ENCODE peak calls at places on chromosomes 6 and 20, in seven cellular contexts. N is activated CD4-positive, alpha-beta T cell treated with anti-CD3 and anti-CD28 coated beads, Interleukin-2, amount 10 ng/mL, durations not matched to agents 7 days and 5 days; F is kidney tubule cell; Z is HS-5; E is H7; L is activated T-cell treated with anti-CD3 and anti-CD28 coated beads, Interleukin-2, amount 50 U/mL, for 4 hours; K is endothelial cell. H is an unnamed sample.
A peak's percentile ranks its signal among the peaks of the same experiment; 100 is the strongest.

GRCh38 chr6:24064106-24064505 is 61.9 kb upstream of the NRSN1 start:
- DNase-seq in N (no peak), F (peak; percentile 46), Z (no peak), E (no peak), L (no peak), K (peak; percentile 43), H (no peak)

GRCh38 chr6:133241901-133242760 is 974 bp downstream of the EYA4 start:
- DNase-seq in N (no peak), F (peak; percentile 9), Z (no peak), E (peak; percentile 51), L (no peak), K (peak; percentile 31), H (no peak)

GRCh38 chr6:40490508-40490907 is 96.7 kb downstream of the LRFN2 start:
- DNase-seq in N (no peak), F (no peak), Z (no peak), E (no peak), L (no peak), K (no peak), H (no peak)

GRCh38 chr6:15608406-15608805 is 54.4 kb downstream of the DTNBP1 start:
- DNase-seq in N (no peak), F (peak; percentile 94), Z (peak; percentile 79), E (no peak), L (no peak), K (peak; percentile 15), H (no peak)

GRCh38 chr20:43539975-43540672 is 18.7 kb upstream of the SGK2 start:
- DNase-seq in N (no peak), F (no peak), Z (no peak), E (no peak), L (no peak), K (no peak), H (no peak)

GRCh38 chr20:63054695-63055240 is 48.0 kb upstream of the BHLHE23 start:
- DNase-seq in N (no peak), F (no peak), Z (no peak), E (peak; percentile 35), L (peak; percentile 1), K (no peak), H (no peak)

GRCh38 chr20:44031001-44031574 is 116.4 kb downstream of the TOX2 start:
- DNase-seq in N (no peak), F (no peak), Z (no peak), E (no peak), L (no peak), K (no peak), H (no peak)

GRCh38 chr6:158008894-158009891 is 27.5 kb downstream of the SYNJ2 start:
- DNase-seq in N (peak; percentile 31), F (peak; percentile 35), Z (no peak), E (no peak), L (peak; percentile 16), K (no peak), H (peak; percentile 72)

GRCh38 chr6:155595264-155595663 is 139.6 kb upstream of the NOX3 start:
- DNase-seq in N (no peak), F (no peak), Z (no peak), E (no peak), L (no peak), K (no peak), H (no peak)

GRCh38 chr6:63963756-63964315 is 328.2 kb downstream of the PHF3 start:
- DNase-seq in N (no peak), F (no peak), Z (no peak), E (no peak), L (no peak), K (no peak), H (no peak)

GRCh38 chr20:12591949-12592470 is 416.8 kb upstream of the SPTLC3 start:
- DNase-seq in N (no peak), F (no peak), Z (no peak), E (no peak), L (no peak), K (no peak), H (no peak)

GRCh38 chr20:62160253-62160652 is 16.7 kb downstream of the SS18L1 start:
- DNase-seq in N (no peak), F (no peak), Z (no peak), E (no peak), L (no peak), K (no peak), H (no peak)

GRCh38 chr6:129923520-129923919 is 62.4 kb upstream of the TMEM244 start:
- DNase-seq in N (no peak), F (peak; percentile 34), Z (peak; percentile 4), E (no peak), L (no peak), K (no peak), H (no peak)

GRCh38 chr6:158269657-158270056 is 42.6 kb upstream of the TULP4 start:
- DNase-seq in N (no peak), F (no peak), Z (no peak), E (peak; percentile 36), L (no peak), K (no peak), H (no peak)

GRCh38 chr6:164477790-164478189 is 831.6 kb downstream of the C6orf118 start:
- DNase-seq in N (no peak), F (no peak), Z (no peak), E (no peak), L (no peak), K (no peak), H (no peak)

GRCh38 chr6:150689900-150690590 is 90.4 kb downstream of the PLEKHG1 start:
- DNase-seq in N (no peak), F (no peak), Z (no peak), E (no peak), L (no peak), K (no peak), H (no peak)

GRCh38 chr6:35035481-35036030 is 105.6 kb downstream of the TCP11 start:
- DNase-seq in N (no peak), F (no peak), Z (no peak), E (no peak), L (no peak), K (no peak), H (no peak)

GRCh38 chr6:43838276-43839036 is 68.4 kb downstream of the VEGFA start:
- DNase-seq in N (no peak), F (peak; percentile 73), Z (no peak), E (peak; percentile 89), L (no peak), K (peak; percentile 23), H (peak; percentile 30)

GRCh38 chr6:113495521-113495920 is 361.6 kb upstream of the MARCKS start:
- DNase-seq in N (no peak), F (peak; percentile 94), Z (peak; percentile 65), E (no peak), L (no peak), K (peak; percentile 6), H (no peak)

GRCh38 chr6:158900614-158901312 is 81.6 kb upstream of the EZR start:
- DNase-seq in N (no peak), F (no peak), Z (no peak), E (no peak), L (no peak), K (no peak), H (no peak)

GRCh38 chr6:104527761-104528415 is 331.8 kb downstream of the HACE1 start:
- DNase-seq in N (no peak), F (no peak), Z (no peak), E (peak; percentile 5), L (no peak), K (peak; percentile 44), H (no peak)

GRCh38 chr6:137536104-137536773 is 42.0 kb upstream of the OLIG3 start:
- DNase-seq in N (peak; percentile 67), F (no peak), Z (no peak), E (no peak), L (no peak), K (no peak), H (no peak)

GRCh38 chr6:26157150-26157837 is 70.1 kb downstream of the HFE start:
- DNase-seq in N (peak; percentile 80), F (no peak), Z (peak; percentile 79), E (peak; percentile 73), L (peak; percentile 36), K (peak; percentile 69), H (peak; percentile 64)

GRCh38 chr20:32019563-32020463 is 9.6 kb downstream of the CCM2L start:
- DNase-seq in N (no peak), F (no peak), Z (no peak), E (peak; percentile 26), L (no peak), K (no peak), H (no peak)

GRCh38 chr6:21593927-21594421 is 423 bp downstream of the SOX4 start:
- DNase-seq in N (peak; percentile 20), F (no peak), Z (no peak), E (peak; percentile 54), L (no peak), K (peak; percentile 19), H (peak; percentile 39)

GRCh38 chr6:56223995-56224394 is 23.4 kb downstream of the COL21A1 start:
- DNase-seq in N (no peak), F (peak; percentile 65), Z (peak; percentile 64), E (no peak), L (no peak), K (no peak), H (no peak)

GRCh38 chr6:148564494-148564893 is 182.3 kb upstream of the UST start:
- DNase-seq in N (no peak), F (no peak), Z (no peak), E (no peak), L (no peak), K (no peak), H (no peak)

GRCh38 chr20:33859157-33859695 is 48.1 kb downstream of the CHMP4B start:
- DNase-seq in N (peak; percentile 80), F (peak; percentile 22), Z (no peak), E (no peak), L (no peak), K (no peak), H (peak; percentile 72)

GRCh38 chr6:27332692-27333641 is 20.9 kb upstream of the POM121L2 start:
- DNase-seq in N (peak; percentile 26), F (peak; percentile 87), Z (peak; percentile 64), E (peak; percentile 57), L (peak; percentile 32), K (peak; percentile 48), H (no peak)

GRCh38 chr6:6811151-6812002 is 222.9 kb downstream of the LY86 start:
- DNase-seq in N (peak; percentile 42), F (peak; percentile 95), Z (peak; percentile 72), E (peak; percentile 81), L (no peak), K (peak; percentile 27), H (no peak)

GRCh38 chr20:2984956-2985661 is 58.3 kb upstream of the GNRH2 start:
- DNase-seq in N (no peak), F (peak; percentile 84), Z (peak; percentile 9), E (no peak), L (no peak), K (no peak), H (no peak)

GRCh38 chr6:167252271-167252670 is 38.8 kb upstream of the UNC93A start:
- DNase-seq in N (no peak), F (no peak), Z (no peak), E (no peak), L (no peak), K (no peak), H (no peak)

GRCh38 chr6:141989706-141989959 is 143.1 kb upstream of the GJE1 start:
- DNase-seq in N (no peak), F (no peak), Z (no peak), E (no peak), L (no peak), K (no peak), H (no peak)

GRCh38 chr6:148471624-148472494 is 129.2 kb downstream of the SASH1 start:
- DNase-seq in N (no peak), F (no peak), Z (no peak), E (no peak), L (no peak), K (no peak), H (no peak)

GRCh38 chr20:45257161-45257560 is 2.8 kb upstream of the SLPI start:
- DNase-seq in N (no peak), F (no peak), Z (no peak), E (no peak), L (no peak), K (no peak), H (no peak)

GRCh38 chr20:33411711-33412483 is 10.6 kb upstream of the CDK5RAP1 start:
- DNase-seq in N (no peak), F (no peak), Z (no peak), E (no peak), L (no peak), K (no peak), H (no peak)

GRCh38 chr6:17431581-17431980 is 38.2 kb downstream of the CAP2 start:
- DNase-seq in N (no peak), F (peak; percentile 76), Z (no peak), E (peak; percentile 38), L (no peak), K (no peak), H (no peak)

GRCh38 chr6:15129872-15130271 is 116.0 kb upstream of the JARID2 start:
- DNase-seq in N (no peak), F (no peak), Z (no peak), E (peak; percentile 47), L (no peak), K (no peak), H (no peak)

H was measured in GF-D8.